ENCODE peak calls at places on chromosomes 2 and 18, in seven cellular contexts. Q is astrocyte of the spinal cord, R is AG20443, L is cardiac muscle cell, S is ELF-1, E is Panc1, U is endothelial cell. G is an unnamed sample.

GRCh38 chr18:24397131-24397693 is 412 bp downstream of the OSBPL1A start:
- DNase-seq in Q (peak), R (peak), L (peak), S (no peak), E (peak), U (peak), G (peak)

GRCh38 chr2:152508446-152508845 is 173.5 kb downstream of the FMNL2 start:
- DNase-seq in Q (peak), R (no peak), L (peak), S (no peak), E (no peak), U (no peak), G (no peak)

GRCh38 chr18:74840492-74841167 is 243.0 kb downstream of the ZNF407 start:
- DNase-seq in Q (peak), R (peak), L (no peak), S (no peak), E (peak), U (no peak), G (no peak)

GRCh38 chr2:96806468-96807126 is 9.5 kb upstream of the CNNM3 start:
- DNase-seq in Q (no peak), R (no peak), L (no peak), S (no peak), E (no peak), U (no peak), G (no peak)

GRCh38 chr2:154587739-154588138 is 110.8 kb upstream of the KCNJ3 start:
- DNase-seq in Q (no peak), R (no peak), L (no peak), S (no peak), E (no peak), U (no peak), G (no peak)

GRCh38 chr2:73290049-73290839 is 3.1 kb downstream of the EGR4 start:
- DNase-seq in Q (no peak), R (no peak), L (peak), S (peak), E (peak), U (peak), G (no peak)

GRCh38 chr2:70565039-70565731 is 11.6 kb upstream of the TGFA start:
- DNase-seq in Q (no peak), R (no peak), L (no peak), S (no peak), E (no peak), U (no peak), G (no peak)

GRCh38 chr2:22360735-22361374 is 1024.1 kb upstream of the KLHL29 start:
- DNase-seq in Q (no peak), R (no peak), L (no peak), S (no peak), E (no peak), U (no peak), G (no peak)

GRCh38 chr18:59787998-59788875 is 91.0 kb upstream of the CCBE1 start:
- DNase-seq in Q (peak), R (peak), L (no peak), S (peak), E (no peak), U (no peak), G (peak)

GRCh38 chr18:45588284-45588683 is 27.0 kb upstream of the SLC14A2 start:
- DNase-seq in Q (peak), R (no peak), L (no peak), S (no peak), E (no peak), U (no peak), G (no peak)

G was measured in amniotic stem cell.